ENCODE peak calls at places on chromosomes 7 and 10, in seven cellular contexts. S is effector memory CD4-positive, alpha-beta T cell; O is hepatocyte; N is CD8-positive, alpha-beta memory T cell; T is ovary; C is ascending aorta; W is stomach. J is an unnamed sample.
A peak's percentile ranks its signal among the peaks of the same experiment; 100 is the strongest.

GRCh38 chr10:35916791-35917190 is 274.7 kb upstream of the FZD8 start:
- DNase-seq in S (no peak), W (no peak), T (no peak), C (no peak), N (no peak), O (no peak), J (no peak)

GRCh38 chr7:74252893-74253292 is 1.3 kb downstream of the RFC2 start:
- DNase-seq in N (no peak), C (no peak), O (no peak), S (no peak), W (peak; percentile 49), T (no peak), J (no peak)

GRCh38 chr7:56028942-56029630 is 22.2 kb downstream of the PSPH start:
- DNase-seq in C (no peak), S (no peak), O (peak; percentile 57), T (no peak), N (no peak), W (no peak), J (no peak)

GRCh38 chr10:50387736-50388081 is 136.4 kb upstream of the ASAH2 start:
- DNase-seq in T (no peak), C (no peak), N (no peak), O (no peak), S (no peak), W (no peak), J (no peak)

GRCh38 chr10:132564690-132565089 is 27.1 kb downstream of the INPP5A start:
- DNase-seq in S (no peak), O (no peak), W (no peak), T (no peak), C (no peak), N (no peak), J (no peak)

GRCh38 chr7:150941983-150942590 is 36.0 kb downstream of the KCNH2 start:
- DNase-seq in S (peak; percentile 31), T (no peak), W (no peak), N (peak; percentile 68), C (peak; percentile 56), O (peak; percentile 5), J (peak; percentile 61)

GRCh38 chr10:44058259-44058658 is 326.6 kb downstream of the CXCL12 start:
- DNase-seq in T (no peak), N (no peak), S (no peak), O (no peak), W (no peak), C (no peak), J (no peak)

GRCh38 chr7:68505721-68506120 is 1092.6 kb upstream of the AUTS2 start:
- DNase-seq in S (no peak), O (no peak), N (no peak), T (no peak), W (no peak), C (no peak), J (no peak)

GRCh38 chr7:12571691-12572090 is 1.2 kb downstream of the SCIN start:
- DNase-seq in W (no peak), T (no peak), S (no peak), C (no peak), N (no peak), O (no peak), J (no peak)

GRCh38 chr7:29622335-29623265 is 59.0 kb downstream of the PRR15 start:
- DNase-seq in O (peak; percentile 23), S (no peak), W (no peak), N (no peak), C (no peak), T (no peak), J (no peak)

GRCh38 chr10:104681485-104681884 is 40.4 kb downstream of the SORCS3 start:
- DNase-seq in T (no peak), O (no peak), C (no peak), W (no peak), S (no peak), N (no peak), J (no peak)

GRCh38 chr7:112986256-112987031 is 100.2 kb downstream of the GPR85 start:
- DNase-seq in W (no peak), N (no peak), C (no peak), S (no peak), O (no peak), T (no peak), J (no peak)
- H3K4me1 ChIP-seq in W (no peaks in the 10 kb centered on the region), N (no peaks in the 10 kb centered on the region), C (peaks cover 5% of the 10 kb centered on the region), S (no peaks in the 10 kb centered on the region), O (peaks cover 7% of the 10 kb centered on the region), T (no peaks in the 10 kb centered on the region), J (no peaks in the 10 kb centered on the region)

DNA sequence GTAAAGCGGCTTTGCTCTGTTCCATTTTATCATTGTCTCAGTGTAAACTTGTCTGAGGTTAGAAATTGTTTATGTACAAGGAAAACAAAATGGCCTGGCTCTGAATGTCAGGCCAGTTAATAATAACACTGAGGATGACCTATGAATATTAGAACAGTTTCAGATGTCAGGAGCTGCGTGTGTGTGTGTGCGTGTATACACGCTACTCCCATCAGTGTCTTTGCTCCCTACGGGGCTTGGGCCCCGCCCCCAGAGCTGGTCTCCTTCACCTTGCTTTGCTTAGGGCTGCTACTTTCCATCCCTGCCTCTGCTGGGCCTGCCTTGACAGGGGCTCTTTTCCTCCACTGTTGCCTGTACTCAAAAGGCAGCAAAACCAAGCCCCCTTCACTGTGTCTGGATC is 142.3 kb upstream of the BET1 start:
- DNase-seq in N (no peak), W (no peak), O (no peak), S (no peak), C (no peak), T (peak; percentile 33), J (no peak)
- H3K4me3 ChIP-seq in N (no peak overlapping the region), W (no peak overlapping the region), O (no peak overlapping the region), S (no peak overlapping the region), C (no peak overlapping the region), T (no peak overlapping the region), J (no peak overlapping the region)

DNA sequence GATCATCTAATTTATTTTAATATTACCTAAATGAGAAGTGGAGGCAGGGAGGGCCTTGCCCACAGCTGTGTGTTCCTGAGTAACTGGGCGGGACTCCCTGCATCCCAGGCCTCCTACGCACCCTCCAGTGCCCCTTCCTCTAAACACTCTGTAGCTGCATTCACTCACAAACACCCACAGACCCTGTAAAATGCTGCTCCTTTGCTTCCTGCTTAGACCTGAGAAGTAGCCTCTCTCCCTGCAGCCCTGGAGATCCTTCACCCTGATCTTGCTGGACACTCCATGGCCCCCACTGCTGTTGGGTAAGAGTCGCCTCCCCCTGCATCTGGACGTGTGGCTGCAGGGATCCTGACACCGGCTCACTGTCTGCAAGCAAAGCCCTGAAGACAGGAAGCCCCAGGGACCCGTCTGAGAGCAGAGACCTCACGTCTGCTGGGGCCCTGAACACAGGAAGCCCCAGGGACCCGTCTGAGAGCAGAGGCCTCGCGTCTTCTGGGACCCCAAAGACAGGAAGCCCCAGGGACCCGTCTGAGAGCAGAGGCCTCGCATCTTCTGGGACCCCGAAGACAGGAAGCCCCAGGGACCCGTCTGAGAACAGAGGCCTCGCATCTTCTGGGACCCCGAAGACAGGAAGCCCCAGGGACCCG is 589.8 kb downstream of the DNAJB6 start:
- DNase-seq in C (no peak), S (no peak), W (no peak), N (no peak), O (no peak), T (no peak), J (no peak)
- H3K9me3 ChIP-seq in C (no peaks in the 10 kb centered on the region), S (no peaks in the 10 kb centered on the region), W (peaks cover under 1% of the 10 kb centered on the region), N (no peaks in the 10 kb centered on the region), O (no peaks in the 10 kb centered on the region), T (no peaks in the 10 kb centered on the region), J (no peaks in the 10 kb centered on the region)

DNA sequence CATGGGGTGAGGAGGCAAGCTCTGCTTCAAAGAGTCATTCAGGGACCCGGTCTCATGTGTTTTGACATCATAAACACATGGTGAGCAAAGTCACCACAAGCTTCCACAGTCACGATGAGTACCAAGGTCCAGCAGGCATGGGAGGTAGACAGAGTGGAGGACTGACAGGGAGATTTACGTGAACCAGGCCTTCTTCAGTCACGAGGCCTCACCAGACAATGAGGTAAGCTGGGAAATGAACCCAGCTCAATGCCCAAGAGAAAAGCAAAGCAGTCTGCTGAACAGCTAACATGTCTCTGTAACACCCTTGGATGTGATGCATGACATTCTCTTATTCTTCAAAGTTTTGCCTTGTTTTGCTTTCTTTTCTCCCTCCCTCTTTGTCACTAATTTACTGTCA is 8.8 kb downstream of the PPP1R17 start:
- DNase-seq in W (no peak), O (no peak), T (no peak), N (no peak), C (no peak), S (no peak), J (no peak)
- H3K4me1 ChIP-seq in W (no peaks in the 10 kb centered on the region), O (no peaks in the 10 kb centered on the region), T (no peaks in the 10 kb centered on the region), N (no peaks in the 10 kb centered on the region), C (no peaks in the 10 kb centered on the region), S (no peaks in the 10 kb centered on the region), J (no peaks in the 10 kb centered on the region)

DNA sequence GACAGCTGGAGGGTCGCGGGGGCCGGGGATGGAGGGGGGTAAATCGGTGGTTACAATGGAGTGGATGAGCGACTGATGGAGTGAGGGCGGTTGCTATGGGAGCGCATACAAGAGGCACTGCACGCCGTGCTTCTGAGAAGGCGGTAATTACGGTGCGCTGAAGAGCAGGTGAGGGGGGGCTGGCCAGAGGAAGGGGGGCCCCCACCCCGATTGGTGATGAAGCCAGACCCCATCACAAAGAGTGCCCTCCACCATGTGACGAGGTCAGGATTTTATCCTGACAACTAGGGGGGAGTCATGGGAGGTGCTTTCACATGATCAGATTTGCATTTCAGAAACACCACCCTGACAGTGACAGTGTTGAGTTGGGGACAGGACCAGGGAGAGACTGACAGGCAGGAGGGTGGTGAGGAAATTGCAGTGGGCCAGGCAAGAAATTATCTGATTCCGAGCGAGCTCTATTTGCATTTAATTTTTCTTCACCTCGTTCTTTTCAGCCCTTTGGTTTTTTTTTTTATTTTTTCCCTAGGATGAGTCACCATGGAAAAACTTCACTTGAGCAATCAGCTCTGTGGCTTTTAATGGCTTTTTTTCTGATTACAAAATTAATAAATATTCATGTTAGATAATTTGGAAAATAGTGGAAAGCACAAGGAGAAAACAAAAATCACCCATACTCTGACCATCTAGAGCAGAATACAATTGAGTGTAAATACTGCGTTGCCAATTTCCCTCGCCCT is 7.9 kb downstream of the CPA5 start:
- DNase-seq in W (no peak), S (no peak), O (no peak), N (no peak), T (no peak), C (no peak), J (no peak)
- H3K4me3 ChIP-seq in W (no peak overlapping the region), S (no peak overlapping the region), O (no peak overlapping the region), N (no peak overlapping the region), T (no peak overlapping the region), C (no peak overlapping the region), J (no peak overlapping the region)

DNA sequence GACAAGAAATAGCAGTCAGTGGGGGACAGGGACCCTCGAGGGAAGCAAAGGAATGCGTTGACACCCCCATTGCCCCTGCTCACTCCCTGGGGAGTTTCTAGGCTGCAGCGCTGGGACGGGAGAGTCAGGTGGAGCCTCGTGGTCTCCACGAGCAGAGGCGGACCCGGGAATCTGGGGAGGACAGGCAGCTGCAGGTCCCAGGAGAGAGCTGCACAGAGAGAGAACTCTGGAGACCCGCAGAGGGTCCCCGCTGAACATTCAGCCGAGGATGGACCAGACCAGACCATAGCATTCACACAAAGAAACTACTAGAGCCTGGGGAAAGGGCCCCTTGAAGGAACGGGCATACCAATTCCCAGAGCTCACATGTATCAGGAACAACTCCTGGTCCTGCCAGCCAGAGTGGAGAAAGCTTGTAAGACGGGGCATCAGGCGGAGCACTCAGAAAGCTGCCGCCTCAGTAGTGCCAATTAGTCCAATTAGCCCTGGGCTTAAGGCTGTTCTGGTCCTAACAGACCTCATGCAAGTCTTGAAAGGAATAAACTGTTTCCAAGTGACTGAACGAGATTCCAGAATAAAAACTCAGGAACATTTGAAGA is 966.7 kb upstream of the ZNF722 start:
- DNase-seq in N (no peak), O (no peak), S (no peak), T (no peak), C (no peak), W (no peak), J (no peak)
- H3K9me3 ChIP-seq in N (no peaks in the 10 kb centered on the region), O (peaks cover 6% of the 10 kb centered on the region), S (no peaks in the 10 kb centered on the region), T (no peaks in the 10 kb centered on the region), C (no peaks in the 10 kb centered on the region), W (peaks cover 35% of the 10 kb centered on the region), J (no peaks in the 10 kb centered on the region)